ENCODE peak calls at places on chromosomes 12 and 14, in ten cellular contexts. W is transverse colon, D is GM12878, B is prostate gland, O is upper lobe of left lung, Z is stomach, N is K562, L is sigmoid colon, Q is HCT116, S is HepG2. G is an unnamed sample.

GRCh38 chr14:54738009-54738408 is 164.6 kb downstream of the GCH1 start:
- DNase-seq in L (no peak), S (no peak), N (no peak), W (no peak), Z (no peak), O (no peak), D (no peak), Q (no peak), B (peak; percentile 55), G (no peak)

GRCh38 chr12:76346798-76347420 is 1.3 kb downstream of the BBS10 start:
- DNase-seq in L (no peak), W (no peak), N (peak; percentile 17), D (peak; percentile 25), S (peak; percentile 50), O (peak; percentile 56), B (peak; percentile 13), Q (no peak), Z (no peak), G (no peak)

GRCh38 chr14:93023039-93023438 is 92.7 kb downstream of the ITPK1 start:
- DNase-seq in L (no peak), O (no peak), Z (no peak), D (no peak), N (peak; percentile 59), Q (peak; percentile 37), W (no peak), S (peak; percentile 78), B (no peak), G (no peak)

GRCh38 chr12:11949738-11950403 is 120.9 kb upstream of the BCL2L14 start:
- DNase-seq in L (no peak), S (no peak), Q (no peak), B (peak; percentile 16), O (no peak), N (no peak), D (no peak), Z (peak; percentile 61), W (no peak), G (peak; percentile 78)

GRCh38 chr12:103012884-103013283 is 55.4 kb downstream of the ASCL1 start:
- DNase-seq in S (no peak), N (no peak), O (no peak), Q (no peak), W (no peak), B (no peak), D (no peak), L (no peak), Z (no peak), G (no peak)

GRCh38 chr12:10366875-10367274 is 23.0 kb downstream of the KLRK1 start:
- DNase-seq in W (no peak), Z (no peak), O (no peak), N (no peak), Q (no peak), B (no peak), S (peak; percentile 23), L (no peak), D (no peak), G (no peak)

GRCh38 chr14:100285021-100285912 is 21.0 kb downstream of the SLC25A29 start:
- DNase-seq in Q (no peak), L (no peak), B (peak; percentile 39), S (peak; percentile 40), Z (peak; percentile 76), N (peak; percentile 96), D (no peak), O (peak; percentile 74), W (peak; percentile 77), G (peak; percentile 95)

GRCh38 chr12:53660064-53660463 is 15.8 kb downstream of the ATP5MC2 start:
- DNase-seq in O (no peak), B (no peak), L (no peak), D (no peak), S (no peak), N (peak; percentile 26), W (peak; percentile 16), Q (no peak), Z (no peak), G (no peak)

GRCh38 chr14:72810201-72810600 is 83.7 kb downstream of the DPF3 start:
- DNase-seq in N (no peak), O (no peak), L (no peak), W (no peak), S (no peak), Z (no peak), Q (no peak), B (no peak), D (no peak), G (no peak)
- TF ChIP-seq POLR2AphosphoS5 in N (no peak), O (no peak), L (no peak), W (no peak), S (no peak), Z (no peak), Q (no peak), B (no peak), D (no peak), G (no peak)

DNA sequence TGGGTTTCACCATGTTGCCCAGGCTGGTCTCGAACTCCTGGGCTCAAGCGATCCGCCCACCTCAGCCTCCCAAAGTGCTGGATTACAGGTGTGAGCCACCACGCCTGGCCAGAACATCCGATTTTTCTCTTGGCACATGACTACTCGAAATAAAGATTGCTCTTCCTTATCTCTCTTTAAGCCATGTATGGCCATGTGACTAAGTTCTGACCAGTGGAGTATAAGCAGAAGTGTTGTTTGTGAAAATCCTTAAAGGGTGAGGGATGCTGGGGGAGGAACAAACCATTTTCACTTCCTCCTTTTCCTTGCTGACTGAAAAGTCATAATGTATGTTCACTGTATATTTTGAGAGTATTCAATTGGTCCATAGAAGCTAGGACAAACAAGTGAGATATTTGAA is 50.7 kb upstream of the ATF7IP start:
- DNase-seq in L (no peak), W (no peak), O (no peak), Q (no peak), D (peak; percentile 23), N (no peak), Z (no peak), B (no peak), S (no peak), G (no peak)
- H3K27ac ChIP-seq in L (no peak overlapping the region), W (no peak overlapping the region), O (no peak overlapping the region), Q (no peak overlapping the region), D (no peak overlapping the region), N (no peak overlapping the region), Z (no peak overlapping the region), B (no peak overlapping the region), S (no peak overlapping the region), G (peak overlapping the region; percentile 44)

DNA sequence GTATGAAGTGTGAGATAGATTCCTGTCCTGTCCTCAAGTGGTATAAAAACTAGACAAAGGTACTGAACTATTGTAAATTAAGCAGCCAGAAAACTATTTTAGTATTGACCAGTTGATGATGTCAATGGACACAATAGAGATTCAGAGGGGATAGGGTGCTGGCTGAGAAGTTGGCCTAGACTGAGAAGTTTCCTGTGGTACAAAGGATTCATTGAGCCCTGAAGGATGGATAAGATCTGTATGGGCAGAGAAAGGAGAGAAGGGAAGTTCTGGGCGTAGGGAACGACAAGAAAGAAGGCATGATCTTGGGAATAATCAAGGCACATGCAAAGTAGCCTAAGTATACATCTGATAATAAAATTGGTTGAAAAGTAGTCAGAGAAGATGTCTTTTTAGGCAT is 44.6 kb downstream of the DAD1 start:
- DNase-seq in S (no peak), N (no peak), D (no peak), L (no peak), O (no peak), Z (no peak), Q (no peak), W (no peak), B (no peak), G (no peak)
- TF ChIP-seq POLR2A in S (no peak), N (no peak), D (no peak), L (no peak), O (no peak), Z (no peak), Q (no peak), W (no peak), B (no peak), G (no peak)

DNA sequence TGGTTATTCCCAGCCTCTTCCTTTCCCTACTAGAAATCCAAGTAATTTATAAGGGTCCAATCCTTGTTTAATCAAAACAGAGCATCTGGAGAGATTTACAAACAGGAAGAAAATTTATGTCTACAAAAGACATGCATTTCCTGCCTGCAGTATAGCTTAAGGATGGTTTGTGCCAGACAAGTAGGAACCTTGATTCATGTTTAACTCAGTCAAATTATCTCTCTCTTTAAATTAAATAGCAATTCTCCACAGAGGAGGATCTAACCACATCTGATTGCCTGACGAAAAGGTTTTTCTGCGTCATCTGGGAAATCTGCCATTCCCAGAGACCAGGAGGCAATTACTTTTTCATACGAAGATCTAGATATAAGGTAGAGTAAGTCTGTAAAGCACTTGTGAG is 105.2 kb downstream of the ZFC3H1 start:
- DNase-seq in O (no peak), D (no peak), S (no peak), Z (no peak), B (no peak), L (no peak), N (no peak), Q (no peak), W (no peak), G (no peak)
- TF ChIP-seq POLR2AphosphoS5 in O (no peak), D (no peak), S (no peak), Z (no peak), B (no peak), L (no peak), N (no peak), Q (no peak), W (no peak), G (no peak)

GRCh38 chr12:119685375-119685774 is 17.4 kb downstream of the PRKAB1 start:
- DNase-seq in W (no peak), L (no peak), B (no peak), O (no peak), S (no peak), N (no peak), D (no peak), Z (no peak), Q (no peak), G (no peak)
- H3K27ac ChIP-seq in W (peak overlapping the region; percentile 75), L (no peak overlapping the region), B (no peak overlapping the region), O (no peak overlapping the region), S (peak overlapping the region; percentile 65), N (no peak overlapping the region), D (no peak overlapping the region), Z (peak overlapping the region; percentile 58), Q (no peak overlapping the region), G (no peak overlapping the region)

DNA sequence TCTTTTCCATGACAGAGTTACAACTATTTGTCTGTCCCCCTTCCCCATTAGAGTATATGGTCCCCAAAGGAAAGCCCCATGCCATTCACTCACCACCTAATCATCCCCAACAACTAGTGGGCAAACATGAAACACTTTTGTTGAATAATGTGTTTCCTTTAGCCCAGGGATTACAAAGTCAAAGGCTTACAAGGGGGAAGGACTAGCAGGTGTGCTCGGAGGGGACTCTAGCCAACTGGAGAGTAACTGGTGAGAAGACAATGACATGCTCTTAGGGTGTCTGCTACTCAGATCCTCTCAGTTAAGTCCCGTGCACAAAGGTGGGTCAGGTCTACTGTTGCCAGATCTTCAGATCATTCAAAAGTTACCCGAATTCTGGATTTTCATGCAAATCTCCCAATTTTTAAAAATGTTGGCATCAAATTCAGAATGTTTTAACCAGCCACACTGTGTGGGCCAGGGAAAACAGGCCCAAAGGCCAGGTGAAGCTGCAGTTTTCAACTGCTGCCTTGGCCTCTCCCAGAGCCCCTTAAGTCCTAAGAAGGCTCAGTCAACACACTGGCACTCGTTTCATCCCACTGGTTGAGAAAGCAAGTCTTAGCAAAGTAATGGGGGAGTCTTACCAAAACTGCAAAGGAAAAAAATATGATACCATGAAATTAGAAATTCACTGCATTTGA is 29.7 kb downstream of the NUDT4 start:
- DNase-seq in O (no peak), S (no peak), Z (no peak), Q (no peak), B (no peak), W (no peak), L (no peak), N (no peak), D (no peak), G (no peak)
- TF ChIP-seq POLR2A in O (no peak), S (no peak), Z (no peak), Q (no peak), B (no peak), W (peak; percentile 11), L (no peak), N (no peak), D (peak; percentile 50), G (no peak)

G was measured in spleen.